ENCODE peak calls at places on chromosomes 5 and 9, in eight cellular contexts. P is neural progenitor cell, Z is PC-9, O is GM12878, R is PC-3, I is fibroblast of lung, T is HepG2, L is GM23338. Y is an unnamed sample. For H3K36me3, the result is how much of the 10 kb centered on the place peaks cover.

GRCh38 chr5:115246361-115246991 is 16.2 kb downstream of the PGGT1B start:
- DNase-seq in P (peak), Z (no peak), O (peak), R (peak), I (peak), T (peak), L (peak), Y (peak)

GRCh38 chr9:90854637-90855036 is 53.0 kb downstream of the SYK start:
- DNase-seq in P (no peak), Z (peak), O (no peak), R (peak), I (no peak), T (no peak), L (no peak), Y (no peak)

GRCh38 chr5:95817430-95817829 is 5.1 kb downstream of the GLRX start:
- DNase-seq in P (peak), Z (peak), O (no peak), R (peak), I (no peak), T (no peak), L (peak), Y (no peak)

GRCh38 chr5:124262443-124262842 is 484.0 kb downstream of the ZNF608 start:
- DNase-seq in P (peak), Z (no peak), O (no peak), R (no peak), I (peak), T (no peak), L (peak), Y (no peak)

GRCh38 chr9:80437825-80438224 is 866.1 kb downstream of the TLE4 start:
- DNase-seq in P (no peak), Z (no peak), O (no peak), R (no peak), I (no peak), T (no peak), L (no peak), Y (no peak)

GRCh38 chr9:112905084-112905483 is 14.4 kb upstream of the SLC46A2 start:
- DNase-seq in P (no peak), Z (no peak), O (no peak), R (no peak), I (no peak), T (peak), L (no peak), Y (no peak)

GRCh38 chr9:132973713-132974112 is 4.8 kb upstream of the GFI1B start:
- DNase-seq in P (no peak), Z (no peak), O (no peak), R (no peak), I (peak), T (no peak), L (peak), Y (peak)

GRCh38 chr9:127549218-127549617 is 62.9 kb upstream of the STXBP1 start:
- DNase-seq in P (no peak), Z (no peak), O (no peak), R (no peak), I (no peak), T (no peak), L (no peak), Y (no peak)

GRCh38 chr9:16320338-16320902 is 550.0 kb downstream of the BNC2 start:
- DNase-seq in P (no peak), Z (no peak), O (no peak), R (no peak), I (no peak), T (no peak), L (no peak), Y (no peak)

GRCh38 chr9:19925674-19926503 is 137.1 kb upstream of the SLC24A2 start:
- DNase-seq in P (peak), Z (peak), O (peak), R (peak), I (peak), T (peak), L (peak), Y (peak)

GRCh38 chr5:55234171-55234700 is 828 bp upstream of the CCNO start:
- DNase-seq in P (peak), Z (peak), O (no peak), R (peak), I (no peak), T (no peak), L (peak), Y (peak)

GRCh38 chr5:92514901-92515300 is 1066.1 kb downstream of the NR2F1-AS1 start:
- DNase-seq in P (no peak), Z (no peak), O (no peak), R (no peak), I (no peak), T (no peak), L (no peak), Y (no peak)

GRCh38 chr9:115189686-115190085 is 71.7 kb upstream of the TNC start:
- DNase-seq in P (no peak), Z (no peak), O (no peak), R (no peak), I (no peak), T (no peak), L (no peak), Y (no peak)

GRCh38 chr9:129338701-129339445 is 160.8 kb upstream of the IER5L start:
- DNase-seq in P (no peak), Z (no peak), O (no peak), R (no peak), I (no peak), T (no peak), L (no peak), Y (no peak)

DNA sequence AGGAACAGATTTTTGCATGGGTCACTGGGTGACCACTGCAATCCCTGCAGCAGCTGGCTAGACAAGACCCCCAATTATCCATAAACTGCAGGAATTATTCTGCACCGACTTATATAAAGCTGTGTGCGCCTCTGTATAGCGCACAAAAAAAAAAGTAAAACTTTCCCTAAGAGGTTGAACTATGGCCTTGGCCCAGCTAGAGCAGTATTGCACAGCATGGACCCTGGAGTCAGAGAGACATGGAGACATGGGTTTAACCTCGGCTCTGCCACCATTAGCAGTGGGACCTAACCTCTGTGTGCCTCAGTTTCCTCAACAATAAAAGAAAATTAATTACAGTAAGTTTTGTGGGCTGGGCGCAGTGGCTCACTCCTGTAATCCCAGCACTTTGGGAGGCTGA is 17.1 kb upstream of the GRPEL2 start:
- DNase-seq in P (no peak), Z (no peak), O (no peak), R (no peak), I (no peak), T (no peak), L (no peak), Y (no peak)
- H3K36me3 ChIP-seq in P (under half), Z (under half), O (under half), R (under half), I (under half), T (under half), L (under half), Y (under half)

GRCh38 chr5:1879292-1880263 is 3.1 kb downstream of the IRX4 start:
- DNase-seq in P (peak), Z (no peak), O (no peak), R (no peak), I (no peak), T (no peak), L (peak), Y (no peak)

GRCh38 chr5:1877434-1878049 is 5.2 kb downstream of the IRX4 start:
- DNase-seq in P (peak), Z (no peak), O (no peak), R (no peak), I (peak), T (no peak), L (peak), Y (no peak)

GRCh38 chr5:1875843-1876671 is 6.7 kb downstream of the IRX4 start:
- DNase-seq in P (peak), Z (no peak), O (no peak), R (no peak), I (no peak), T (no peak), L (peak), Y (no peak)

GRCh38 chr5:1876708-1877433 is 5.9 kb downstream of the IRX4 start:
- DNase-seq in P (peak), Z (no peak), O (no peak), R (no peak), I (no peak), T (no peak), L (peak), Y (no peak)

DNA sequence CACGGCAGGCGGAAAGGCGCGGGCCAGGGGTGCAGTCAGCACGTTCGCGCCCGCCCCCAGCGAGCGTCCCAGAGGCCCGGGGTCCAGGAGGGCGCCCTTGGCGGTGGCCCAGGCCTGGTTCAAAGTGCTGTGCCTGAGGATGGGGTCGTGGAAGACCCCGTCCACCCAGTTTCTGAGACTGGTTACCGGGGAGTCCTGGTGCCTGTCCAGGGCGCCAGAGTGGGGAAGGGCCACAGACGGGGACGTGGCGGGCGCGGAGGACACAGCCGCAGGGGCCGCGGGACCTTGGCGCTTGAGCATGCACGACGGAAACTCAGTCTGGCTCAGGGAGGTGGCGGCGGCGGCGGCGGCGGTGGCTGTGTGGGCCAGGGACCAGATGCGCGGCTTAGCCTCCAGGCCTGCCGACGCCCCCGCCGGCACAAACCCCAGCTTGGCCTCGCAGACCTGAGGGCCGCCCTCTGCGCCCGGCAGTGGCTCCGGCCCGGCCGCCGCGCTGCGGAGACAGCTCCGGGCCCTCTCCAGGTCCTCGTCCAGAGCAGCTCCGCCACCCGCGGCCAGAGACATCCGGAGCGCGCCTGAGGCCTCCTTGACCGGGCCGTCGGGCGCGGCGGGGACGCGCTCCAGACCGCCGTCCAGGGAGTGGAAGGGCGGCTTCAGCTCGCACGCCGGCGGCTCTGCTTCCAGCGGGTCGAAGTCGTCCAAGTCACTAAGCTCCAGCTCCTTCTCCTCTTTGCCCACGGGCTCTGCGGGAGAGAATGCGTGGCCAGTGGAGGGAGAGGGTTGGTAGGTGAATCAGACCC is 4.5 kb downstream of the IRX4 start:
- DNase-seq in P (peak), Z (no peak), O (no peak), R (no peak), I (no peak), T (no peak), L (peak), Y (no peak)
- TF ChIP-seq EZH2 in P (peak), Z (no peak), O (no peak), R (no peak), I (peak), T (no peak), L (peak), Y (no peak)

GRCh38 chr9:110356639-110357038 is 19.0 kb upstream of the TXNDC8 start:
- DNase-seq in P (no peak), Z (no peak), O (no peak), R (no peak), I (no peak), T (no peak), L (no peak), Y (no peak)
- H3K36me3 ChIP-seq in P (under half), Z (under half), O (under half), R (under half), I (under half), T (under half), L (under half), Y (under half)

DNA sequence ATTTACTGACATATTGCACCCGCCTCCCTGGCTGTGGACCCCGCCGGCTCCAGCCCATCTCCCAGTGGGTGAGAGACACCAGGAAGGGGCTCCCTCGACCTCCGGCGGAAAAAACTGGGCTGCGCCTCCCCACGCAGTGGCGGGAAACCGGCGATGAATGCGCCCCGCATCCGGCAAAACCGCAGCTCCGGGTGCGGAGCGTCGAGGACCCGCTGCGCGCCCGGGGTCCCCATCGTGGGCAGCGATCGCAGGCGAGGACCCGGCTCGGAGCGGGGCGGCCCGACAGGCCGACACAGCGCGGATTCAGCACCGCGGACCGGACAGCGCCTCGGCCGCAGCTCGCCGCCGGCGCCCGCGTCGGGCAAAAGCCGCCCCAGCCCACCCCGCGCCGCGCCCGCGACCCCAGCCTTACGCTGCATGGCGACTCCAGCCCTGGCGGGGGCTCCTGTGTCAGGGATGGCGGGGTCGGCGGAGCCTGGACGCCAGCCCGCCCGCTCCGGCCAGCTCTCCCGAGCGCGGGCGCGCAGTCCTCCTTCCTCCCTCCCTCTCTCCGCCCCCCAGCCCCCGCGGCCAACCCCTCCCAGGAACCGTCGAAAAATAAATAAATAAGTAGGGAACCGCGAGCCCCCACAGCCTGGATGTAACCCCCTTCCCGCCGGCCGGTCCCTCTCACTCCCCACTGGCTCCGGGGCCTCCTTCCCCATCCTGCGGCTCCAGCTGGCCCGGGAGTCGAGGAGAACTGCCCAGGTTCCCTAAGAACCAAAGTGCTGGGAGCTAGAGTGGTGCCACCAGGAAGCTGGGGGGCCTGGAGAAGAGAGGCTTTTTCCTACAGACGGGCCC is 3.1 kb downstream of the LHX3 start:
- DNase-seq in P (peak), Z (no peak), O (no peak), R (no peak), I (no peak), T (no peak), L (peak), Y (no peak)
- TF ChIP-seq EZH2 in P (peak), Z (no peak), O (no peak), R (no peak), I (peak), T (no peak), L (peak), Y (no peak)

Y was measured in MM.1S.